ENCODE peak calls at places on chromosome 12, in four cellular contexts. One of them, this sample, is unnamed.
A peak's percentile ranks its signal among the peaks of the same experiment; 100 is the strongest.

GRCh38 chr12:48818831-48819590 is 715 bp downstream of the CACNB3 start:
- DNase-seq in heart left ventricle: no peak
- DNase-seq in psoas muscle: no peak
- DNase-seq in A549: no peak
- DNase-seq in this sample: no peak

GRCh38 chr12:127893875-127894635 is 372.9 kb upstream of the TMEM132C start:
- DNase-seq in A549: peak; percentile 6
- DNase-seq in heart left ventricle: no peak
- DNase-seq in psoas muscle: no peak
- DNase-seq in this sample: no peak

GRCh38 chr12:11991604-11992003 is 79.1 kb upstream of the BCL2L14 start:
- DNase-seq in heart left ventricle: no peak
- DNase-seq in A549: no peak
- DNase-seq in psoas muscle: no peak
- DNase-seq in this sample: no peak

GRCh38 chr12:14313379-14313778 is 52.1 kb upstream of the ATF7IP start:
- DNase-seq in heart left ventricle: no peak
- DNase-seq in A549: no peak
- DNase-seq in psoas muscle: no peak
- DNase-seq in this sample: no peak

GRCh38 chr12:50024804-50025186 is 499 bp downstream of the RACGAP1 start:
- DNase-seq in psoas muscle: no peak
- DNase-seq in A549: peak; percentile 31
- DNase-seq in heart left ventricle: no peak
- DNase-seq in this sample: peak; percentile 21

GRCh38 chr12:124754949-124755800 is 108.5 kb downstream of the SCARB1 start:
- DNase-seq in psoas muscle: peak; percentile 92
- DNase-seq in A549: no peak
- DNase-seq in heart left ventricle: peak; percentile 91
- DNase-seq in this sample: no peak

GRCh38 chr12:42735869-42736361 is 146.4 kb upstream of the PRICKLE1 start:
- DNase-seq in A549: no peak
- DNase-seq in heart left ventricle: peak; percentile 57
- DNase-seq in psoas muscle: peak; percentile 83
- DNase-seq in this sample: peak; percentile 79

GRCh38 chr12:5022465-5023061 is 21.1 kb upstream of the KCNA5 start:
- DNase-seq in psoas muscle: peak; percentile 66
- DNase-seq in A549: peak; percentile 57
- DNase-seq in heart left ventricle: no peak
- DNase-seq in this sample: peak; percentile 30

GRCh38 chr12:530308-530707 is 70.6 kb downstream of the B4GALNT3 start:
- DNase-seq in heart left ventricle: no peak
- DNase-seq in psoas muscle: no peak
- DNase-seq in A549: no peak
- DNase-seq in this sample: no peak

GRCh38 chr12:2215709-2216560 is 163.1 kb downstream of the CACNA1C start:
- DNase-seq in A549: no peak
- DNase-seq in heart left ventricle: no peak
- DNase-seq in psoas muscle: no peak
- DNase-seq in this sample: no peak

GRCh38 chr12:110743571-110744093 is 941 bp upstream of the PPP1CC start:
- DNase-seq in psoas muscle: peak; percentile 60
- DNase-seq in heart left ventricle: peak; percentile 74
- DNase-seq in A549: peak; percentile 48
- DNase-seq in this sample: no peak

GRCh38 chr12:112992541-112993398 is 14.5 kb downstream of the OAS2 start:
- DNase-seq in heart left ventricle: no peak
- DNase-seq in A549: peak; percentile 77
- DNase-seq in psoas muscle: no peak
- DNase-seq in this sample: peak; percentile 62

GRCh38 chr12:13173012-13173441 is 23.5 kb upstream of the EMP1 start:
- DNase-seq in heart left ventricle: no peak
- DNase-seq in psoas muscle: no peak
- DNase-seq in A549: no peak
- DNase-seq in this sample: no peak

GRCh38 chr12:13170892-13171490 is 25.5 kb upstream of the EMP1 start:
- DNase-seq in psoas muscle: no peak
- DNase-seq in A549: no peak
- DNase-seq in heart left ventricle: no peak
- DNase-seq in this sample: no peak

GRCh38 chr12:13173537-13173936 is 23.0 kb upstream of the EMP1 start:
- DNase-seq in A549: no peak
- DNase-seq in heart left ventricle: peak; percentile 69
- DNase-seq in psoas muscle: peak; percentile 75
- DNase-seq in this sample: no peak

GRCh38 chr12:13169255-13169654 is 27.3 kb upstream of the EMP1 start:
- DNase-seq in A549: no peak
- DNase-seq in psoas muscle: no peak
- DNase-seq in heart left ventricle: no peak
- DNase-seq in this sample: no peak

GRCh38 chr12:13171921-13172859 is 24.3 kb upstream of the EMP1 start:
- DNase-seq in A549: peak; percentile 74
- DNase-seq in psoas muscle: no peak
- DNase-seq in heart left ventricle: no peak
- DNase-seq in this sample: no peak
- H3K4me3 ChIP-seq in A549: no peak overlapping the region
- H3K4me3 ChIP-seq in psoas muscle: no peak overlapping the region
- H3K4me3 ChIP-seq in heart left ventricle: no peak overlapping the region
- H3K4me3 ChIP-seq in this sample: no peak overlapping the region

GRCh38 chr12:75938189-75938588 is 93.4 kb downstream of the PHLDA1 start:
- DNase-seq in A549: no peak
- DNase-seq in heart left ventricle: no peak
- DNase-seq in psoas muscle: no peak
- DNase-seq in this sample: no peak

GRCh38 chr12:75939016-75939642 is 92.4 kb downstream of the PHLDA1 start:
- DNase-seq in psoas muscle: no peak
- DNase-seq in heart left ventricle: no peak
- DNase-seq in A549: no peak
- DNase-seq in this sample: no peak

GRCh38 chr12:75933136-75933535 is 98.4 kb downstream of the PHLDA1 start:
- DNase-seq in psoas muscle: no peak
- DNase-seq in A549: peak; percentile 89
- DNase-seq in heart left ventricle: no peak
- DNase-seq in this sample: no peak

GRCh38 chr12:75936525-75937450 is 94.8 kb downstream of the PHLDA1 start:
- DNase-seq in psoas muscle: no peak
- DNase-seq in A549: no peak
- DNase-seq in heart left ventricle: no peak
- DNase-seq in this sample: no peak

GRCh38 chr12:75935544-75936242 is 95.9 kb downstream of the PHLDA1 start:
- DNase-seq in A549: peak; percentile 35
- DNase-seq in heart left ventricle: no peak
- DNase-seq in psoas muscle: no peak
- DNase-seq in this sample: no peak
- TF ChIP-seq CTCF in A549: no peak
- TF ChIP-seq CTCF in heart left ventricle: no peak
- TF ChIP-seq CTCF in psoas muscle: no peak
- TF ChIP-seq CTCF in this sample: no peak

GRCh38 chr12:44852483-44852882 is 23.6 kb downstream of the NELL2 start:
- DNase-seq in A549: no peak
- DNase-seq in heart left ventricle: no peak
- DNase-seq in psoas muscle: no peak
- DNase-seq in this sample: no peak
- H3K4me1 ChIP-seq in A549: no peaks in the 10 kb centered on the region
- H3K4me1 ChIP-seq in heart left ventricle: no peaks in the 10 kb centered on the region
- H3K4me1 ChIP-seq in psoas muscle: no peaks in the 10 kb centered on the region
- H3K4me1 ChIP-seq in this sample: no peaks in the 10 kb centered on the region

GRCh38 chr12:67322580-67322979 is 53.4 kb downstream of the CAND1 start:
- DNase-seq in psoas muscle: peak; percentile 42
- DNase-seq in heart left ventricle: no peak
- DNase-seq in A549: no peak
- DNase-seq in this sample: no peak
- H3K4me3 ChIP-seq in psoas muscle: no peak overlapping the region
- H3K4me3 ChIP-seq in heart left ventricle: no peak overlapping the region
- H3K4me3 ChIP-seq in A549: no peak overlapping the region
- H3K4me3 ChIP-seq in this sample: no peak overlapping the region

GRCh38 chr12:92538970-92539749 is 163.6 kb upstream of the PLEKHG7 start:
- DNase-seq in A549: peak; percentile 58
- DNase-seq in heart left ventricle: no peak
- DNase-seq in psoas muscle: no peak
- DNase-seq in this sample: no peak
- TF ChIP-seq CTCF in A549: no peak
- TF ChIP-seq CTCF in heart left ventricle: no peak
- TF ChIP-seq CTCF in psoas muscle: no peak
- TF ChIP-seq CTCF in this sample: no peak

GRCh38 chr12:106123551-106123991 is 15.2 kb downstream of the NUAK1 start:
- DNase-seq in psoas muscle: peak; percentile 92
- DNase-seq in A549: peak; percentile 56
- DNase-seq in heart left ventricle: no peak
- DNase-seq in this sample: no peak

GRCh38 chr12:106119301-106119700 is 19.5 kb downstream of the NUAK1 start:
- DNase-seq in A549: no peak
- DNase-seq in heart left ventricle: no peak
- DNase-seq in psoas muscle: no peak
- DNase-seq in this sample: no peak

GRCh38 chr12:106120578-106121105 is 18.1 kb downstream of the NUAK1 start:
- DNase-seq in psoas muscle: peak; percentile 82
- DNase-seq in A549: peak; percentile 68
- DNase-seq in heart left ventricle: peak; percentile 72
- DNase-seq in this sample: no peak

GRCh38 chr12:106123110-106123509 is 15.6 kb downstream of the NUAK1 start:
- DNase-seq in heart left ventricle: no peak
- DNase-seq in psoas muscle: no peak
- DNase-seq in A549: no peak
- DNase-seq in this sample: no peak

GRCh38 chr12:106122004-106122403 is 16.8 kb downstream of the NUAK1 start:
- DNase-seq in psoas muscle: no peak
- DNase-seq in heart left ventricle: no peak
- DNase-seq in A549: no peak
- DNase-seq in this sample: no peak
- H3K4me1 ChIP-seq in psoas muscle: peaks cover 91% of the 10 kb centered on the region
- H3K4me1 ChIP-seq in heart left ventricle: peaks cover 93% of the 10 kb centered on the region
- H3K4me1 ChIP-seq in A549: peaks cover 96% of the 10 kb centered on the region
- H3K4me1 ChIP-seq in this sample: no peaks in the 10 kb centered on the region

GRCh38 chr12:94803939-94804338 is 153.6 kb upstream of the TMCC3 start:
- DNase-seq in heart left ventricle: no peak
- DNase-seq in psoas muscle: no peak
- DNase-seq in A549: no peak
- DNase-seq in this sample: no peak

GRCh38 chr12:94802796-94803195 is 152.4 kb upstream of the TMCC3 start:
- DNase-seq in A549: no peak
- DNase-seq in heart left ventricle: no peak
- DNase-seq in psoas muscle: no peak
- DNase-seq in this sample: no peak

GRCh38 chr12:94799136-94799535 is 148.8 kb upstream of the TMCC3 start:
- DNase-seq in A549: no peak
- DNase-seq in heart left ventricle: no peak
- DNase-seq in psoas muscle: no peak
- DNase-seq in this sample: no peak

GRCh38 chr12:94798107-94798506 is 147.8 kb upstream of the TMCC3 start:
- DNase-seq in heart left ventricle: no peak
- DNase-seq in psoas muscle: no peak
- DNase-seq in A549: no peak
- DNase-seq in this sample: no peak

DNA sequence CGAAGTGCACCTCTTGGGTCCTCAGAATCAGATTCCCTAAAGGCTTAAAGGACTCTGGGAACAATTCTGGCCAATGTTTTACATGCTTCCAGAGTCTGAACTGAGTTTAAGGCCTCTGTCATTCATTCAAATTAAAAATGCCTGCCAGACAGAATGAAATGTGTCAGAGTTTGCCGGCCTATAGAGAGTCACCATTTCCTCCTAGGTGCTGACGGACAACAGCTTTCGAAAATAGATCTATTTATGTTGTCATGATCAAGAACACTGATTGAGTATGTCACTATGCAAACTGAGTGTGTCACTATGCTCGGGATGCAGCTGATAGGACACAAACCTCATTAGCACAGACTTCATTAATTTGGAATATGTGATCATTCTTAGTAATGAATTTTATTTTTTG is 151.4 kb upstream of the TMCC3 start:
- DNase-seq in heart left ventricle: no peak
- DNase-seq in A549: no peak
- DNase-seq in psoas muscle: no peak
- DNase-seq in this sample: no peak
- H3K4me3 ChIP-seq in heart left ventricle: no peak overlapping the region
- H3K4me3 ChIP-seq in A549: no peak overlapping the region
- H3K4me3 ChIP-seq in psoas muscle: no peak overlapping the region
- H3K4me3 ChIP-seq in this sample: no peak overlapping the region

DNA sequence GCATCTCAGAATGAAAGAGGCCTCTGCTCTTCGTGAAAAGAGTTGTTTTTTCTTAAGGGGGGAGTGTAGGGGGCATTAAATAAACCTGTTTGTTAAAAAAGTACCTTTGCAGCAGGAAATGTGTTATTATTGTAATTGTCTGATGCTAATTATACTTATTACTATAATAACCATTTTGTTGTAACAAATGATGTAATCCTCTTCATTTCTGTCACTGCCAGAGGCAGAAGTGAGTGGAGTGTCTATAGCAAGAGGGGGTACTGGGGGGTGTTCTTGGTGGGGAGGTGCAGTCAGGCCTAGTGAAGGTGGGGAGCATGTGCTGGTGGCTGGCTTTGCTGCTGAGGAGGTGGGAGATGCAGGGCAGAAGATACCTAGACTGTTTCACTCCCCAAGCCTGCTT is 77.4 kb upstream of the CISTR start:
- DNase-seq in psoas muscle: no peak
- DNase-seq in heart left ventricle: no peak
- DNase-seq in A549: no peak
- DNase-seq in this sample: no peak
- TF ChIP-seq CTCF in psoas muscle: no peak
- TF ChIP-seq CTCF in heart left ventricle: no peak
- TF ChIP-seq CTCF in A549: no peak
- TF ChIP-seq CTCF in this sample: no peak